ENCODE peak calls at places on chromosomes 11 and 22, in four cellular contexts. X, D, P and M are unnamed samples.

GRCh38 chr11:131667566-131667965 is 297.2 kb downstream of the NTM start:
- DNase-seq in X (no peak), D (no peak), P (no peak), M (no peak)

GRCh38 chr22:35961480-35961902 is 67.1 kb downstream of the RBFOX2 start:
- DNase-seq in X (no peak), D (no peak), P (peak; percentile 79), M (no peak)

GRCh38 chr11:69440876-69441275 is 40.6 kb upstream of the LINC01488 start:
- DNase-seq in X (no peak), D (no peak), P (no peak), M (no peak)

GRCh38 chr11:17607572-17608570 is 60.8 kb downstream of the OTOG start:
- DNase-seq in X (no peak), D (no peak), P (no peak), M (no peak)

GRCh38 chr11:43920598-43921419 is 21.6 kb upstream of the C11orf96 start:
- DNase-seq in X (no peak), D (no peak), P (no peak), M (no peak)

GRCh38 chr22:25716637-25717036 is 25.4 kb upstream of the MYO18B start:
- DNase-seq in X (no peak), D (no peak), P (no peak), M (no peak)

GRCh38 chr11:46294365-46295309 is 17.2 kb downstream of the CREB3L1 start:
- DNase-seq in X (no peak), D (no peak), P (peak; percentile 70), M (no peak)

GRCh38 chr22:43829904-43830851 is 18.1 kb upstream of the EFCAB6 start:
- DNase-seq in X (no peak), D (no peak), P (no peak), M (no peak)

GRCh38 chr22:21568207-21569075 is 927 bp downstream of the UBE2L3 start:
- DNase-seq in X (no peak), D (no peak), P (no peak), M (no peak)

GRCh38 chr11:63710476-63711217 is 29.3 kb downstream of the RTN3 start:
- DNase-seq in X (no peak), D (no peak), P (no peak), M (peak; percentile 84)

GRCh38 chr11:131300304-131300703 is 70.1 kb upstream of the NTM start:
- DNase-seq in X (no peak), D (no peak), P (no peak), M (no peak)

GRCh38 chr22:50529416-50530279 is at the start of gene TYMP:
- DNase-seq in X (no peak), D (no peak), P (no peak), M (no peak)

GRCh38 chr22:50734343-50734771 is 3.6 kb upstream of the ACR start:
- DNase-seq in X (no peak), D (no peak), P (no peak), M (no peak)

GRCh38 chr22:17578129-17578754 is 14.9 kb downstream of the SLC25A18 start:
- DNase-seq in X (no peak), D (no peak), P (no peak), M (peak; percentile 73)

GRCh38 chr22:29503811-29504372 is 23.9 kb downstream of the NEFH start:
- DNase-seq in X (no peak), D (no peak), P (no peak), M (peak; percentile 34)

GRCh38 chr11:2790581-2790925 is 90.8 kb upstream of the KCNQ1OT1 start:
- DNase-seq in X (no peak), D (no peak), P (no peak), M (no peak)

GRCh38 chr22:43388420-43388851 is 23.4 kb upstream of the MPPED1 start:
- DNase-seq in X (peak; percentile 65), D (peak; percentile 57), P (peak; percentile 81), M (no peak)

GRCh38 chr22:46815896-46816721 is 53.7 kb downstream of the TBC1D22A start:
- DNase-seq in X (no peak), D (no peak), P (no peak), M (no peak)